ENCODE peak calls at places on chromosomes 11 and 22, in six cellular contexts. S, F, B, E, W and P are unnamed samples.

GRCh38 chr11:9160166-9160565 is 68.8 kb upstream of the SCUBE2 start:
- DNase-seq in F (no peak), B (no peak), E (no peak), W (peak), S (no peak), P (no peak)

GRCh38 chr22:17218341-17218740 is 894 bp downstream of the ADA2 start:
- DNase-seq in E (no peak), S (no peak), F (no peak), B (no peak), W (no peak), P (no peak)

GRCh38 chr11:33248416-33248957 is 8.7 kb upstream of the HIPK3 start:
- DNase-seq in F (peak), E (no peak), B (no peak), S (no peak), W (no peak), P (no peak)

GRCh38 chr22:19002684-19003038 is 66.6 kb upstream of the PRODH start:
- DNase-seq in S (no peak), F (no peak), W (no peak), B (no peak), E (no peak), P (no peak)

GRCh38 chr11:3174387-3174786 is 9.3 kb upstream of the OSBPL5 start:
- DNase-seq in B (no peak), E (no peak), W (no peak), F (no peak), S (no peak), P (no peak)

GRCh38 chr11:130522284-130522961 is 74.0 kb downstream of the ADAMTS15 start:
- DNase-seq in S (peak), W (peak), B (no peak), E (peak), F (peak), P (no peak)

GRCh38 chr11:86799680-86800075 is 664 bp upstream of the PRSS23 start:
- DNase-seq in S (no peak), E (no peak), B (no peak), F (no peak), W (peak), P (no peak)

GRCh38 chr11:27237641-27238040 is 125.4 kb downstream of the CCDC34 start:
- DNase-seq in S (no peak), W (no peak), F (no peak), B (no peak), E (peak), P (no peak)

GRCh38 chr22:43272301-43272700 is 70.9 kb downstream of the SCUBE1 start:
- DNase-seq in S (no peak), B (no peak), W (no peak), E (no peak), F (no peak), P (no peak)

GRCh38 chr22:48858121-48858520 is 969.6 kb downstream of the BRD1 start:
- DNase-seq in F (no peak), W (no peak), S (no peak), E (no peak), B (no peak), P (no peak)

GRCh38 chr11:85483861-85484260 is 143.3 kb downstream of the DLG2 start:
- DNase-seq in W (peak), B (no peak), F (no peak), S (no peak), E (no peak), P (no peak)

GRCh38 chr22:28075260-28075981 is 156.4 kb upstream of the PITPNB start:
- DNase-seq in F (peak), S (peak), B (no peak), W (peak), E (peak), P (no peak)

GRCh38 chr22:37538590-37539357 is 19.6 kb upstream of the CARD10 start:
- DNase-seq in S (peak), W (peak), E (peak), B (peak), F (peak), P (peak)
- TF ChIP-seq POLR2A in S (no peak), W (no peak), E (no peak), B (no peak), F (no peak), P (no peak)

DNA sequence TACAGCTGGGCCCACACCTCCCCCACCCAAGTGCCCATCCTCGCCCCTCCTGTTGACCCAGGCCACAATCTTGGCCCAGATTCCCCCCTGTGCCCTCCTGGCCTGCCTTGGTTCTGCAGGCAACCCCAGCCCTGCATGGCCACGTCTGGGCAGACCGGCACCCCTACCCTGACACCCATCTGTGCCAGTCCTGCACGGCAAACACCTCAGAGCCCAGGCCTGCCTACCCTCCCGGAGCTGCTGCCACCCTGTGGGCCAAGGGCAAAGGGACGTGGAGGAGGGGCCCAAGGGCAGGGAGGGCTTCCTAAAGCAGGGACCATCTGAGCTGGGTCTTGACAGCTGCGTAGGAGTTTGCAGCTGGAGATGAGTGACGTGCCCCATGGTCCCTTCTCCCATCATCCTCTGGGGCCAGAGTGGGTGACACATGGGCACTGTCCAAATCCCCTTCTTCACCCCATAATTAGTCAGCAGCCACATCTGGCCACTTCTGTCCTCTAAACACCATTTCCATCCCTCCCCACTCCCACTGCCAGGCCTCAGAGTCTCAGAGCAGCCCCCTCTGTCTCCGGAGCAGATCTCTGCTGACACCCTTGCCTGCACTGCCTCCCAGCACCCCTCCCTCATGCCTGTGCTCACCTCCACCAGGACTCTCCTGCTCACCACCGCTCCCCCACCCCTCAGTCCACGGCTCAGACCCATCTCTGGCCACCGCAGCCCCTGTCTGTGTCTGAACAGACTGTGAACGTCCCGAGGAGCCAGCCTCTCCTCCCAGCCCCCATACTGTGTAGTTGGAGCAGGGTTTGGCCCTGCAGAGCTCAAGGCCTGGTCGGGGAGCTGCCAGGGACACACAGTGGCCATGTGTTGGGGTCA is 35.6 kb upstream of the PPARA start:
- DNase-seq in S (no peak), E (no peak), F (no peak), B (no peak), W (no peak), P (no peak)
- TF ChIP-seq POLR2AphosphoS5 in S (no peak), E (no peak), F (no peak), B (no peak), W (peak), P (no peak)

DNA sequence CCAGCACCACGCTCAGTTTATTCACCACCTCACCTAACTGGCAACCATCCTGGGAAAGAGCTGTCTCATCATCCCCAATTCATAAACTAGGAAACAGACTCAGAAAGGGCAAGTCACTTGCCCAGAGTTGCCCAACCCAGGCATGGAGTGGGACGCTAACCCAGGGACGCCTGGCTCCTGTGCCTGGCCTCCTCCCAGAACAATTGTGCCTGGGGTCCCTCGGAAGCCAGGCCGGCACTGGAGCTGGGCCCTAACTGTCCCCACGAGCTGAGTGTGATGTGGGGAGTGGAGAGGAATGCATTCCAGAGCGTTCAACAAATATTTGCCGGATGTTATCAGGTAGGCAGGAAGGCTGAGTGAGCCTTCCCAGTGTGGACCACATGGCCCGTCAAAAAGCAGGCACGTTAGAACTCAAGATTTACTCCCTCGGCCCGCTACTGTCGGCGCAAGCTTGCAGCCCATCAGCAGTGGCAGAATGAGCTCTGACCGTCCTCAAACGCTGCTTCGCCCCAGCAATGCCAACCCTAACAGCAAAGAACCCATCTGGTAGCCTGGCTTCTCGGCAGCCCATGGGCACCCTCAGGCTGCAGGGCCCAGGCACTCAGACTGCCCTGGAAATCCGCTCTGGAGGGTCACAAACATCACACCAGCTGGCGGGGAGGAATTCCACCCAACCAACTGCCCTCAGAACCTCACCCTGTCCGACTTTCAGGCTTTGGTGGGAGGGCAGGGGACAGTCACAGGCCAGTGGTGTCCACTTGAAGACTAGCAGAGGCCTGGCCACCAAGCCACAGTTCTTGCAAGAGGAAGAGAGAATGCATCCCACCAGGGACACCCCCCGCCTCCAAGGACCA is 35.6 kb downstream of the MYH9 start:
- DNase-seq in B (no peak), F (peak), E (no peak), W (no peak), S (peak), P (no peak)
- TF ChIP-seq POLR2A in B (no peak), F (peak), E (no peak), W (peak), S (no peak), P (no peak)

GRCh38 chr11:64058494-64058893 is 22.8 kb downstream of the FLRT1 start:
- DNase-seq in W (no peak), B (peak), F (no peak), E (peak), S (no peak), P (no peak)
- TF ChIP-seq POLR2AphosphoS5 in W (no peak), B (no peak), F (no peak), E (peak), S (peak), P (no peak)

DNA sequence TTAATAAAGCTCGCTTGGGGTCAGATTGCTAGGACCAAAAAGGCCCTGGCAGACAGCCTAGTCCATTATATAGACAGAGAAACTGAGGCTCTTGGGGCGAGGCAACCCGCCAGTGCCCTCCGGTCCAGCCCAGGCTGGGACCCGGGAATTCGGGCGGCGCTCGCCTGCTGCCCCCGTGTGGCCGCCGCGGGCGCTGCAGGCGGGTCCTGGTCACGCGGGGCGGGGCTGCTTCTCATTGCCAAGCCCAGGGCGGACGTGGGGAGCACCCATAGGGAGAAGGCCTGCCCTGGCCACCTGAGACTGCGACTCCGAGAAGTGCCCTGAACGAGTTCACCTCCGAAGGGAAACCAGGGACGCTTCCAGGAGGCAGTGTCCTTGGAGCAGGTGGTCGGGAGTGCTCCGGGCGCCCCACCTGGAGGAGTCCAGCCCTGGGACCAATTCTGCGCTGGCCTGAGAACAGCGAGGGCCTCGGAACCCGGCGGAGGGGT is 36.0 kb upstream of the CSNK1E start:
- DNase-seq in W (peak), S (peak), E (peak), F (no peak), B (peak), P (peak)
- TF ChIP-seq POLR2A in W (no peak), S (no peak), E (no peak), F (no peak), B (no peak), P (no peak)

GRCh38 chr22:37457093-37457893 is 28.9 kb downstream of the MFNG start:
- DNase-seq in F (peak), B (peak), S (peak), W (peak), E (peak), P (peak)
- TF ChIP-seq POLR2AphosphoS5 in F (no peak), B (no peak), S (no peak), W (no peak), E (no peak), P (no peak)